ENCODE peak calls at places on chromosome 9, in four cellular contexts. I, B, T and W are unnamed samples.

GRCh38 chr9:102124465-102124864 is 386.0 kb upstream of the GRIN3A start:
- DNase-seq in B (no peak), I (no peak), T (no peak), W (no peak)

GRCh38 chr9:893843-894420 is 52.4 kb downstream of the DMRT1 start:
- DNase-seq in T (peak), B (peak), I (peak), W (peak)

GRCh38 chr9:94681508-94681907 is 42.2 kb upstream of the FBP1 start:
- DNase-seq in B (peak), I (peak), T (peak), W (peak)

GRCh38 chr9:35070823-35071813 is 1.3 kb downstream of the VCP start:
- DNase-seq in T (peak), B (peak), I (peak), W (no peak)

GRCh38 chr9:92506184-92506857 is 24.0 kb upstream of the ASPN start:
- DNase-seq in T (peak), B (no peak), I (no peak), W (no peak)

GRCh38 chr9:69157751-69158466 is 16.2 kb upstream of the TJP2 start:
- DNase-seq in T (peak), B (no peak), I (no peak), W (no peak)

GRCh38 chr9:82764270-82764669 is 298.7 kb downstream of the RASEF start:
- DNase-seq in I (peak), T (no peak), B (no peak), W (no peak)

GRCh38 chr9:74025402-74025894 is 471.7 kb upstream of the RORB start:
- DNase-seq in T (peak), B (no peak), I (no peak), W (no peak)

GRCh38 chr9:95989304-95989703 is 113.8 kb downstream of the ERCC6L2 start:
- DNase-seq in I (no peak), T (no peak), B (no peak), W (no peak)

GRCh38 chr9:87685431-87685830 is 40.5 kb upstream of the CTSL start:
- DNase-seq in B (no peak), I (peak), T (peak), W (no peak)

GRCh38 chr9:123364241-123364824 is 8.3 kb downstream of the CRB2 start:
- DNase-seq in B (no peak), T (peak), I (no peak), W (no peak)

GRCh38 chr9:85471791-85472190 is 270.0 kb downstream of the AGTPBP1 start:
- DNase-seq in T (no peak), I (no peak), B (no peak), W (no peak)

GRCh38 chr9:113621309-113621791 is 157.8 kb downstream of the RGS3 start:
- DNase-seq in B (peak), T (peak), I (peak), W (no peak)

GRCh38 chr9:33210006-33210715 is 29.8 kb upstream of the SPINK4 start:
- DNase-seq in T (no peak), I (no peak), B (no peak), W (no peak)

GRCh38 chr9:16982780-16983179 is 112.3 kb upstream of the BNC2 start:
- DNase-seq in T (no peak), I (no peak), B (no peak), W (no peak)

GRCh38 chr9:19146441-19146840 is 19.1 kb upstream of the PLIN2 start:
- DNase-seq in I (no peak), B (no peak), T (no peak), W (no peak)

GRCh38 chr9:98121096-98121495 is 2.1 kb upstream of the TRIM14 start:
- DNase-seq in I (peak), B (no peak), T (no peak), W (no peak)

GRCh38 chr9:125810161-125810560 is 63.0 kb downstream of the PBX3 start:
- DNase-seq in B (no peak), I (no peak), T (no peak), W (no peak)

GRCh38 chr9:105693435-105694275 is 686 bp upstream of the TMEM38B start:
- DNase-seq in I (no peak), B (peak), T (no peak), W (peak)

GRCh38 chr9:27162045-27162444 is 53.0 kb downstream of the TEK start:
- DNase-seq in I (peak), B (no peak), T (peak), W (no peak)

GRCh38 chr9:6048039-6048438 is 32.6 kb upstream of the RANBP6 start:
- DNase-seq in B (no peak), I (no peak), T (no peak), W (no peak)

GRCh38 chr9:6052520-6052919 is 37.1 kb upstream of the RANBP6 start:
- DNase-seq in B (no peak), I (no peak), T (no peak), W (no peak)

GRCh38 chr9:6049798-6050197 is 34.4 kb upstream of the RANBP6 start:
- DNase-seq in I (peak), B (no peak), T (no peak), W (no peak)

GRCh38 chr9:6054280-6055099 is 39.1 kb upstream of the RANBP6 start:
- DNase-seq in I (peak), B (peak), T (peak), W (peak)

DNA sequence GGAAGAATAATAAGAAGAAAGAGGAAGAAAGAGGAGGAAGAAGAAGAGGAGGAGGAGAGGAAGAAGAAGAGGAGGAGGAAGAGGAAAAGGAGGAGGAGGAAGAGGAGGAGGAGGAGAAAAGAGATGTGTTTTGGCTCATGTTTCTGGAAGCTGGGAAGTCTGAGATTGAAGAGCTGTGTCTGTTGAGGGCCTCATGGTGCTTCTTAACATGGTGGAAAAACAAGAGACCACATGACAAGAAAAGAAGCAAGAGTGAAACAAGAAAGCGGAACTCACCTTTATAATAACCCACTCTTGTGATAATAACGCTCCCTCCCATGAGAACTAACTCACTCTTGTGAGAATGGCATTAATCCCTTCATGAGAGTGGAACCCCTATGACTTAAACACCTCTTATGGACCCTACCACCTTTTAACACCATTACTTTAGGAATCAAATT is 36.1 kb upstream of the RANBP6 start:
- DNase-seq in I (no peak), T (no peak), B (no peak), W (no peak)
- H3K4me3 ChIP-seq in I (no peak), T (no peak), B (no peak), W (no peak)

GRCh38 chr9:72304538-72304937 is 60.5 kb downstream of the ZFAND5 start:
- DNase-seq in B (no peak), T (no peak), I (no peak), W (no peak)
- H3K4me3 ChIP-seq in B (no peak), T (peak), I (no peak), W (no peak)

DNA sequence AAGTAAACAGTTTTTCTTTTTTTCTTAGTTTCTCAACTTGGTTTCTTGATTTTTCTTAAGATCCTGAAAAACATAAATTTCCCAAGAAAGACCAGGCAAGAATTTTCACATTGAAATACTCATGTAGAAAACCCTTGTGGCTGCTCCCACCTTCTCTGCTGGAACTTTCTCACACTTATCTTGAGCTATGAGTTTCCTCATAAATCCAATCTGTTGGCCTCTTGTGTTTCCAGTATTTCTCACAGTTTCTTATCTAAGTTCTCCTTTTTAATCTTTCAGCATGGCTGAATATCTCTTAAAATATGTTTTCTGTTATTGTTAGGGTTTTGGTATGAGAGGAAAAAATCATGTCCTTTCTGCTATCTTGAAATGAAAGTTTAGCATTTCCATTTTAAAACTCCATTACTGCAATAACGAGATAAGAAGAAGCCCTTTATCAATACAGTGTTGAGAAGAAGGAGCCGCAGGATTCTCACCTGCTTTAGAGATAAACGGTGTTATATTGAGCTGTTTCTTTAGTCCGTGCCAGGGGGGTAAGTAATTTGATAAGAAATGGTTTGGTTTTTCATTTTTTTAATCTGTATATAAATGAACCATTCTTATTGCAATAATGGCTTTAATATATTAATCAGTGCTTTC is 89.3 kb downstream of the ALDH1A1 start:
- DNase-seq in I (no peak), B (no peak), T (peak), W (no peak)
- H3K4me3 ChIP-seq in I (no peak), B (no peak), T (no peak), W (no peak)

DNA sequence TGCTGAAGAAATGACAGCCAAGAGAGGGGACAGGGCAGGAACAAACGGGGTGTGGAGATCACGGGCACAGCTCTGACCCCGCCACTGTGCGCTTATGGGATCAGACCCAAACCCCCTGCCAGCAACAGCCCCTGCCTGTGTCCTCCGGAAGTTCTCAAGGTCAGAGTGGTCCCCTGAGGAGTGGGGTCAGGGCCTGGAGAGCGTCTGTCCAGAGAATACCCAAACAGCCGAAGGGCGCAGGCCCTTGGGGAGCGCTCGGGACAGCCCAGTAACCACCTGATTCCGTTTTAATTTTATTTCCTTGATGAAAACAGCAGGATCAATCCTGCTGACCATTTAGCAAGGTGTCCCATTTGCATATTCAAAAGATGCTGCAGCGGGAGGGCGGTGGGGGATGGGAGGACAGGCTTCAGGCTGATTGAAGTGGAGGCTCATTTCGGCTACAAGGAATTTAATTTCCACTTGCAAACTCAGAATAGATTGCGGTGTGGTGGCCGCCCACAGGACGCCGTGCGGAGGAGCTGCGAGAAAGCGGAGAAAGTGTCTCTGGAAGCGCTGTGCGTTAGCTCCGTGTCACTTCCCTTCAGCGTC is 32.6 kb upstream of the TMEM250 start:
- DNase-seq in B (peak), T (no peak), I (no peak), W (no peak)
- H3K4me3 ChIP-seq in B (no peak), T (no peak), I (no peak), W (no peak)

GRCh38 chr9:128408963-128409431 is 11.7 kb upstream of the CERCAM start:
- DNase-seq in T (no peak), B (peak), I (no peak), W (no peak)
- H3K4me3 ChIP-seq in T (no peak), B (no peak), I (no peak), W (no peak)

GRCh38 chr9:75089369-75089766 is 1.1 kb downstream of the OSTF1 start:
- DNase-seq in T (no peak), B (no peak), I (no peak), W (no peak)

GRCh38 chr9:75088646-75089368 is 493 bp downstream of the OSTF1 start:
- DNase-seq in I (peak), T (peak), B (peak), W (no peak)

GRCh38 chr9:75087824-75088645 is at the start of the genes NMRK1 and OSTF1:
- DNase-seq in T (peak), I (peak), B (peak), W (peak)

GRCh38 chr9:75087279-75087823 is 604 bp downstream of the NMRK1 start:
- DNase-seq in I (peak), T (peak), B (peak), W (peak)

GRCh38 chr9:75090579-75090978 is 2.3 kb downstream of the OSTF1 start:
- DNase-seq in B (no peak), I (no peak), T (no peak), W (no peak)
- H3K4me3 ChIP-seq in B (no peak), I (no peak), T (no peak), W (no peak)

GRCh38 chr9:109498195-109499060 is at the start of gene PTPN3:
- DNase-seq in T (peak), I (no peak), B (peak), W (no peak)
- H3K4me3 ChIP-seq in T (peak), I (no peak), B (peak), W (no peak)

DNA sequence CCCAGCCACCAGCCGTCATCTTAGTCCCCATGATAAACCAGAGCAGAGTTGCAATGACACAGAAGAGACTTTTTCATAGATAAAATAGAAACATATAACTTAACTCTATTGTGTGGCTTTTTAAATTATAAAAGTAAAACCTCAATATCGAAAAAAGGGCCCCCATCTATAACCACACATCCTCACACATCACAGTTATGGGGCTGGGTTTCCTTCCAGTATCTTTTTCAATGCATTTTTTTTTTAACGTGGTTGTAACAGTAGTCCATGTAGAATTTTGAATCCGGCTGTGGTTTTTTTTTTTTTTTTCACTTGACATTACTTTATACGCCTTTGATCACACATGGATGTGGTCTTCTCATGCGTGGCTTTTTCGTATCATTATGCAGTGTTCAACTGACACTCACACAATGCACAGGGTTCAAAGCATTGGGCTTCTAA is 77.4 kb downstream of the CFAP77 start:
- DNase-seq in T (no peak), B (no peak), I (no peak), W (peak)
- H3K4me3 ChIP-seq in T (no peak), B (no peak), I (no peak), W (peak)

GRCh38 chr9:21294904-21295538 is 10.1 kb downstream of the IFNA5 start:
- DNase-seq in T (no peak), I (no peak), B (no peak), W (no peak)

GRCh38 chr9:21295992-21296391 is 9.1 kb downstream of the IFNA5 start:
- DNase-seq in T (no peak), B (no peak), I (no peak), W (no peak)

GRCh38 chr9:21294325-21294724 is 10.8 kb downstream of the IFNA5 start:
- DNase-seq in I (peak), T (peak), B (no peak), W (no peak)
- H3K4me3 ChIP-seq in I (no peak), T (no peak), B (no peak), W (no peak)

GRCh38 chr9:131405858-131406566 is 12.1 kb downstream of the PRRC2B start:
- DNase-seq in I (no peak), B (no peak), T (no peak), W (no peak)
- H3K4me3 ChIP-seq in I (no peak), B (peak), T (peak), W (peak)